ENCODE peak calls at places on chromosomes 5 and 9, in ten cellular contexts. One of them, this sample, is unnamed.

GRCh38 chr9:5945112-5945511 is 54.4 kb downstream of the MLANA start:
- DNase-seq in neural progenitor cell: no peak
- DNase-seq in pancreas: no peak
- DNase-seq in IMR-90: no peak
- DNase-seq in left ventricle myocardium inferior: no peak
- DNase-seq in cardiac muscle cell: no peak
- DNase-seq in stomach: no peak
- DNase-seq in GM23338: no peak
- DNase-seq in heart right ventricle: no peak
- DNase-seq in Peyer's patch: no peak
- DNase-seq in this sample: no peak

GRCh38 chr5:14870347-14871083 is 1.1 kb downstream of the ANKH start:
- DNase-seq in Peyer's patch: no peak
- DNase-seq in stomach: peak; percentile 31
- DNase-seq in IMR-90: no peak
- DNase-seq in heart right ventricle: peak; percentile 28
- DNase-seq in left ventricle myocardium inferior: peak; percentile 39
- DNase-seq in GM23338: peak; percentile 33
- DNase-seq in pancreas: peak; percentile 49
- DNase-seq in cardiac muscle cell: no peak
- DNase-seq in neural progenitor cell: peak; percentile 25
- DNase-seq in this sample: peak; percentile 83

GRCh38 chr5:4207456-4207855 is 611.8 kb downstream of the IRX1 start:
- DNase-seq in heart right ventricle: no peak
- DNase-seq in left ventricle myocardium inferior: no peak
- DNase-seq in neural progenitor cell: peak; percentile 52
- DNase-seq in Peyer's patch: no peak
- DNase-seq in IMR-90: no peak
- DNase-seq in stomach: no peak
- DNase-seq in pancreas: no peak
- DNase-seq in cardiac muscle cell: no peak
- DNase-seq in GM23338: no peak
- DNase-seq in this sample: no peak

GRCh38 chr5:66645039-66645438 is 48.8 kb downstream of the MAST4 start:
- DNase-seq in Peyer's patch: no peak
- DNase-seq in heart right ventricle: no peak
- DNase-seq in pancreas: no peak
- DNase-seq in stomach: no peak
- DNase-seq in IMR-90: no peak
- DNase-seq in neural progenitor cell: no peak
- DNase-seq in left ventricle myocardium inferior: no peak
- DNase-seq in cardiac muscle cell: no peak
- DNase-seq in GM23338: no peak
- DNase-seq in this sample: no peak

GRCh38 chr5:32274548-32275420 is 38.0 kb downstream of the MTMR12 start:
- DNase-seq in Peyer's patch: no peak
- DNase-seq in cardiac muscle cell: no peak
- DNase-seq in pancreas: no peak
- DNase-seq in GM23338: no peak
- DNase-seq in left ventricle myocardium inferior: no peak
- DNase-seq in stomach: no peak
- DNase-seq in IMR-90: peak; percentile 72
- DNase-seq in heart right ventricle: peak; percentile 50
- DNase-seq in neural progenitor cell: no peak
- DNase-seq in this sample: no peak

GRCh38 chr5:83488271-83488670 is 16.7 kb downstream of the VCAN start:
- DNase-seq in GM23338: peak; percentile 31
- DNase-seq in Peyer's patch: no peak
- DNase-seq in stomach: no peak
- DNase-seq in pancreas: no peak
- DNase-seq in neural progenitor cell: peak; percentile 50
- DNase-seq in IMR-90: peak; percentile 81
- DNase-seq in left ventricle myocardium inferior: no peak
- DNase-seq in cardiac muscle cell: peak; percentile 18
- DNase-seq in heart right ventricle: no peak
- DNase-seq in this sample: no peak

GRCh38 chr9:130501645-130502044 is 56.9 kb downstream of the ASS1 start:
- DNase-seq in pancreas: no peak
- DNase-seq in GM23338: no peak
- DNase-seq in stomach: no peak
- DNase-seq in Peyer's patch: no peak
- DNase-seq in left ventricle myocardium inferior: no peak
- DNase-seq in heart right ventricle: no peak
- DNase-seq in IMR-90: no peak
- DNase-seq in neural progenitor cell: no peak
- DNase-seq in cardiac muscle cell: no peak
- DNase-seq in this sample: no peak

GRCh38 chr9:69070201-69070600 is 34.6 kb downstream of the FXN start:
- DNase-seq in stomach: no peak
- DNase-seq in GM23338: no peak
- DNase-seq in neural progenitor cell: no peak
- DNase-seq in heart right ventricle: no peak
- DNase-seq in cardiac muscle cell: no peak
- DNase-seq in left ventricle myocardium inferior: no peak
- DNase-seq in Peyer's patch: no peak
- DNase-seq in IMR-90: no peak
- DNase-seq in pancreas: no peak
- DNase-seq in this sample: no peak

GRCh38 chr5:74888117-74888516 is 21.9 kb upstream of the FAM169A start:
- DNase-seq in pancreas: no peak
- DNase-seq in left ventricle myocardium inferior: no peak
- DNase-seq in IMR-90: no peak
- DNase-seq in heart right ventricle: no peak
- DNase-seq in neural progenitor cell: no peak
- DNase-seq in Peyer's patch: no peak
- DNase-seq in GM23338: no peak
- DNase-seq in stomach: no peak
- DNase-seq in cardiac muscle cell: no peak
- DNase-seq in this sample: no peak

GRCh38 chr5:131541766-131542165 is 93.3 kb downstream of the RAPGEF6 start:
- DNase-seq in pancreas: no peak
- DNase-seq in Peyer's patch: no peak
- DNase-seq in GM23338: no peak
- DNase-seq in IMR-90: peak; percentile 73
- DNase-seq in stomach: no peak
- DNase-seq in neural progenitor cell: no peak
- DNase-seq in heart right ventricle: no peak
- DNase-seq in left ventricle myocardium inferior: no peak
- DNase-seq in cardiac muscle cell: no peak
- DNase-seq in this sample: no peak

GRCh38 chr5:126234563-126235195 is 188.5 kb upstream of the GRAMD2B start:
- DNase-seq in cardiac muscle cell: peak; percentile 58
- DNase-seq in IMR-90: peak; percentile 6
- DNase-seq in neural progenitor cell: peak; percentile 71
- DNase-seq in stomach: no peak
- DNase-seq in Peyer's patch: no peak
- DNase-seq in GM23338: peak; percentile 78
- DNase-seq in left ventricle myocardium inferior: no peak
- DNase-seq in heart right ventricle: no peak
- DNase-seq in pancreas: no peak
- DNase-seq in this sample: no peak

GRCh38 chr5:159226451-159226850 is 17.1 kb upstream of the RNF145 start:
- DNase-seq in stomach: no peak
- DNase-seq in cardiac muscle cell: no peak
- DNase-seq in Peyer's patch: no peak
- DNase-seq in heart right ventricle: no peak
- DNase-seq in GM23338: no peak
- DNase-seq in IMR-90: no peak
- DNase-seq in left ventricle myocardium inferior: no peak
- DNase-seq in neural progenitor cell: no peak
- DNase-seq in pancreas: no peak
- DNase-seq in this sample: no peak

GRCh38 chr5:177373806-177374205 is 10.4 kb upstream of the SLC34A1 start:
- DNase-seq in GM23338: peak; percentile 73
- DNase-seq in neural progenitor cell: no peak
- DNase-seq in IMR-90: no peak
- DNase-seq in pancreas: no peak
- DNase-seq in heart right ventricle: no peak
- DNase-seq in Peyer's patch: no peak
- DNase-seq in stomach: no peak
- DNase-seq in left ventricle myocardium inferior: no peak
- DNase-seq in cardiac muscle cell: no peak
- DNase-seq in this sample: no peak

GRCh38 chr5:75054110-75054930 is 2.0 kb upstream of the GCNT4 start:
- DNase-seq in pancreas: peak; percentile 78
- DNase-seq in IMR-90: peak; percentile 34
- DNase-seq in cardiac muscle cell: peak; percentile 61
- DNase-seq in stomach: peak; percentile 61
- DNase-seq in Peyer's patch: no peak
- DNase-seq in heart right ventricle: no peak
- DNase-seq in GM23338: peak; percentile 87
- DNase-seq in neural progenitor cell: peak; percentile 72
- DNase-seq in left ventricle myocardium inferior: peak; percentile 21
- DNase-seq in this sample: no peak

DNA sequence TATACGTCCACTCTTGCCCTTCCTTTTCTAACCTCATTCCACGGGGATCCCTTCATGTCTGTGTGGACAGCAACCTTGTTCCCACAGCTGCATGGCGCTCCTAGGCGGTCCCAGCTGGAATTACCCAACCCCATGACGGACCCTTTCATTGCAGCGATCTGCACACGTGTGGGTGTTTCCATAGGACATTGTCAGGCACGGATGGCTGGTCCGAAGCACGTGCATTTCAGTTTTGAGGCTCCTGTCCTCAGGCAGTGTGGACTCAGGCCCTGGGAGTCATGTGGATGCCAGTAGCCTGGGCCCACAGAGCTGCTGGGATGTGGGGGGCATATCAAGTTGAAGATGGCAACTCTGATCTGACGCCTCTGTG is 15.0 kb downstream of the CARD19 start:
- DNase-seq in left ventricle myocardium inferior: no peak
- DNase-seq in stomach: no peak
- DNase-seq in neural progenitor cell: no peak
- DNase-seq in IMR-90: no peak
- DNase-seq in GM23338: no peak
- DNase-seq in Peyer's patch: no peak
- DNase-seq in pancreas: no peak
- DNase-seq in cardiac muscle cell: no peak
- DNase-seq in heart right ventricle: no peak
- DNase-seq in this sample: no peak
- H3K4me1 ChIP-seq in left ventricle myocardium inferior: peaks cover 13% of the 10 kb centered on the region
- H3K4me1 ChIP-seq in stomach: peaks cover 73% of the 10 kb centered on the region
- H3K4me1 ChIP-seq in neural progenitor cell: no peaks in the 10 kb centered on the region
- H3K4me1 ChIP-seq in IMR-90: peaks cover under 1% of the 10 kb centered on the region
- H3K4me1 ChIP-seq in GM23338: no peaks in the 10 kb centered on the region
- H3K4me1 ChIP-seq in Peyer's patch: no peaks in the 10 kb centered on the region
- H3K4me1 ChIP-seq in pancreas: no peaks in the 10 kb centered on the region
- H3K4me1 ChIP-seq in cardiac muscle cell: peaks cover under 1% of the 10 kb centered on the region
- H3K4me1 ChIP-seq in heart right ventricle: peaks cover 15% of the 10 kb centered on the region
- H3K4me1 ChIP-seq in this sample: peaks cover 36% of the 10 kb centered on the region

DNA sequence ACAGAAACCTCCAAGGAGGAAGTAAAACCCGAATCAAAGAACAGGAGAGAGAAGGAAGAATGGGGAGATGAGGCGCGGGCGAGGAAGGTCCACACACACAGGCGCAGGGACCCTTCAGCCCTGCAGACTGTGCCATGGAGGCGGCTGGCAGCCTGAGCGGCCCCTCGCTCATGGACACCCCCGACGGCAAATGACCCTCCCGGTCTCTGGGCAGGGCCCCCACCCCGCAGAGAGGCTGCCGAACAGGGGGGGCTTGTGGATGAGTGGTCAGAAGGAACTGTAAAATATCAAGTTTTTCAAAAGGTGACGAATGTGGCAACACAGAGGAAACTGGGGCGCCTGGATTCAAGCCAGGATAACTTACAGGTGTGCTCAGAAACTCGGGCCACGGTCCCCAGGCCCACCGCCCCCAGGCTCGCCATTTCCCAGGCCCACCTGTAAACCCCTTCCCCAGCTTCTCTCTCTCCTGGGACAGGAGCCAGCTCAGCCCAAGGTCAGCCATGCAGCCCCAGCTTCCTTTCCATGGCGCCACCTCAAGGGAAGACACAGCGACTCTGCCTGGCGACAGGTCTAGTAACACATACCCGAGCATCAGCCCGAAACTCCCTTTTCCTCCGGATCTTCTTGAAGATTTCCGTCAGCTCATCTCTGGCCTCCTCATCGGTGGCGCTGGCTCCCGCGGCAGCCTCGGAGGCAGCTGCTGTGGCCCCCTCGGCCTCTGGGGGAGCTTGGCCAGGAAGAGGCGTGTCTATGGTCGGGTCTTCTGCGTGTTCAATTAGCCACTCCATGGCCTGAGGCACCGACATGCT is 16.5 kb downstream of the UBAC1 start:
- DNase-seq in IMR-90: no peak
- DNase-seq in stomach: no peak
- DNase-seq in cardiac muscle cell: no peak
- DNase-seq in neural progenitor cell: no peak
- DNase-seq in heart right ventricle: no peak
- DNase-seq in left ventricle myocardium inferior: no peak
- DNase-seq in GM23338: no peak
- DNase-seq in Peyer's patch: no peak
- DNase-seq in pancreas: no peak
- DNase-seq in this sample: no peak
- H3K36me3 ChIP-seq in IMR-90: peaks cover 44% of the 10 kb centered on the region
- H3K36me3 ChIP-seq in stomach: peaks cover 99% of the 10 kb centered on the region
- H3K36me3 ChIP-seq in cardiac muscle cell: peaks cover 23% of the 10 kb centered on the region
- H3K36me3 ChIP-seq in neural progenitor cell: no peaks in the 10 kb centered on the region
- H3K36me3 ChIP-seq in heart right ventricle: no peaks in the 10 kb centered on the region
- H3K36me3 ChIP-seq in left ventricle myocardium inferior: peaks cover 96% of the 10 kb centered on the region
- H3K36me3 ChIP-seq in GM23338: peaks cover 15% of the 10 kb centered on the region
- H3K36me3 ChIP-seq in Peyer's patch: no peaks in the 10 kb centered on the region
- H3K36me3 ChIP-seq in pancreas: no peaks in the 10 kb centered on the region
- H3K36me3 ChIP-seq in this sample: peaks cover 53% of the 10 kb centered on the region

DNA sequence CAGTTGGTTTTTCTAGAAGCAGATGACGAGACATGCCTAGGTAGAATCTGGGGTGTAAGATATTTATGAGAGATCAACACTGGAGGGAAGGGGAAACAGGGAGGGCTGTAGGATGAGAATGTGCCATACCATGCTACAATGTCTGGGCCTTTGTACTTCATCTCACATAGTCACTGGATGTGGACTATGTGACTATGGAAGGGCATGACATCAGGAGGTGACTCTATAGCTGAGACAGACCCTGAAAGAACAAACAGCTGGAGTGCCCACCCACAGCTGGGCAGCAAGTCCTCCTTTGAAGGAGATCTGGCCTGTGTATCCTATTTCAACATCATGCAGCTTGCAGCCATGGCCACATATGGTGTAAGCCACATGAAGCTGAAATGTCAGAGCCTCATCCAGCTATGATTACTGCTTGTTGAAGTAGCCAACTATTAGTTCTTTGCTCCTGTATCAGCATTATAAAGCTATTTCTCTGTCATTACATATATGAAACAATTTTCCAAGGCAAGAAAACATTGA is 46.2 kb upstream of the KIF2A start:
- DNase-seq in GM23338: no peak
- DNase-seq in heart right ventricle: no peak
- DNase-seq in cardiac muscle cell: no peak
- DNase-seq in Peyer's patch: no peak
- DNase-seq in left ventricle myocardium inferior: no peak
- DNase-seq in stomach: no peak
- DNase-seq in IMR-90: no peak
- DNase-seq in neural progenitor cell: no peak
- DNase-seq in pancreas: no peak
- DNase-seq in this sample: no peak
- H3K4me1 ChIP-seq in GM23338: no peaks in the 10 kb centered on the region
- H3K4me1 ChIP-seq in heart right ventricle: peaks cover 12% of the 10 kb centered on the region
- H3K4me1 ChIP-seq in cardiac muscle cell: no peaks in the 10 kb centered on the region
- H3K4me1 ChIP-seq in Peyer's patch: no peaks in the 10 kb centered on the region
- H3K4me1 ChIP-seq in left ventricle myocardium inferior: peaks cover 4% of the 10 kb centered on the region
- H3K4me1 ChIP-seq in stomach: no peaks in the 10 kb centered on the region
- H3K4me1 ChIP-seq in IMR-90: no peaks in the 10 kb centered on the region
- H3K4me1 ChIP-seq in neural progenitor cell: peaks cover 10% of the 10 kb centered on the region
- H3K4me1 ChIP-seq in pancreas: peaks cover 25% of the 10 kb centered on the region
- H3K4me1 ChIP-seq in this sample: peaks cover 10% of the 10 kb centered on the region

GRCh38 chr9:120413121-120414048 is 166.6 kb downstream of the CDK5RAP2 start:
- DNase-seq in neural progenitor cell: peak; percentile 70
- DNase-seq in IMR-90: no peak
- DNase-seq in pancreas: no peak
- DNase-seq in left ventricle myocardium inferior: no peak
- DNase-seq in cardiac muscle cell: no peak
- DNase-seq in heart right ventricle: no peak
- DNase-seq in Peyer's patch: no peak
- DNase-seq in GM23338: peak; percentile 75
- DNase-seq in stomach: no peak
- DNase-seq in this sample: no peak
- H3K36me3 ChIP-seq in neural progenitor cell: no peaks in the 10 kb centered on the region
- H3K36me3 ChIP-seq in IMR-90: peaks cover 15% of the 10 kb centered on the region
- H3K36me3 ChIP-seq in pancreas: no peaks in the 10 kb centered on the region
- H3K36me3 ChIP-seq in left ventricle myocardium inferior: peaks cover 45% of the 10 kb centered on the region
- H3K36me3 ChIP-seq in cardiac muscle cell: peaks cover 5% of the 10 kb centered on the region
- H3K36me3 ChIP-seq in heart right ventricle: no peaks in the 10 kb centered on the region
- H3K36me3 ChIP-seq in Peyer's patch: no peaks in the 10 kb centered on the region
- H3K36me3 ChIP-seq in GM23338: peaks cover 3% of the 10 kb centered on the region
- H3K36me3 ChIP-seq in stomach: peaks cover 67% of the 10 kb centered on the region
- H3K36me3 ChIP-seq in this sample: peaks cover 66% of the 10 kb centered on the region